ENCODE peak calls at places on chromosomes 2 and 18, in nine cellular contexts. V is glutamatergic neuron; N is CD8-positive, alpha-beta T cell; L is heart right ventricle; D is esophagus squamous epithelium; A is type B pancreatic cell; F is fibroblast of pulmonary artery; O is fibroblast of mammary gland; Y is choroid plexus epithelial cell. E is an unnamed sample.

GRCh38 chr2:97913846-97914245 is 81.9 kb downstream of the TMEM131 start:
- DNase-seq in V (no peak), N (no peak), L (no peak), D (no peak), A (no peak), F (no peak), O (no peak), Y (no peak), E (no peak)

GRCh38 chr2:119683717-119684443 is 4.9 kb downstream of the TMEM177 start:
- DNase-seq in V (peak), N (no peak), L (no peak), D (no peak), A (no peak), F (peak), O (peak), Y (peak), E (no peak)

GRCh38 chr2:71385008-71385407 is 53.4 kb downstream of the ZNF638 start:
- DNase-seq in V (no peak), N (no peak), L (no peak), D (no peak), A (no peak), F (peak), O (peak), Y (peak), E (no peak)

GRCh38 chr2:191848771-191849726 is 2.2 kb upstream of the CAVIN2 start:
- DNase-seq in V (no peak), N (no peak), L (no peak), D (no peak), A (no peak), F (no peak), O (no peak), Y (no peak), E (no peak)

GRCh38 chr2:12883911-12884310 is 167.2 kb downstream of the TRIB2 start:
- DNase-seq in V (no peak), N (no peak), L (no peak), D (no peak), A (no peak), F (peak), O (peak), Y (peak), E (no peak)

GRCh38 chr2:56077352-56077915 is 106.4 kb upstream of the CCDC85A start:
- DNase-seq in V (peak), N (no peak), L (no peak), D (no peak), A (no peak), F (peak), O (peak), Y (peak), E (peak)

GRCh38 chr2:148982282-148982681 is 56.2 kb upstream of the LYPD6B start:
- DNase-seq in V (no peak), N (no peak), L (no peak), D (no peak), A (no peak), F (no peak), O (no peak), Y (no peak), E (no peak)

GRCh38 chr2:40380036-40380435 is 71.9 kb downstream of the SLC8A1 start:
- DNase-seq in V (no peak), N (no peak), L (no peak), D (no peak), A (no peak), F (no peak), O (no peak), Y (no peak), E (no peak)

GRCh38 chr2:69242651-69243051 is 144.4 kb downstream of the GFPT1 start:
- DNase-seq in V (no peak), N (no peak), L (no peak), D (no peak), A (no peak), F (no peak), O (peak), Y (peak), E (no peak)

GRCh38 chr2:239184179-239184578 is 216.6 kb downstream of the HDAC4 start:
- DNase-seq in V (peak), N (no peak), L (no peak), D (no peak), A (no peak), F (no peak), O (no peak), Y (no peak), E (no peak)

GRCh38 chr18:13382683-13382989 is 164.1 kb downstream of the LDLRAD4 start:
- DNase-seq in V (no peak), N (no peak), L (no peak), D (no peak), A (no peak), F (no peak), O (no peak), Y (no peak), E (no peak)

GRCh38 chr2:36058076-36058475 is 297.5 kb upstream of the CRIM1 start:
- DNase-seq in V (no peak), N (no peak), L (no peak), D (no peak), A (no peak), F (no peak), O (no peak), Y (no peak), E (no peak)

GRCh38 chr18:13354414-13354813 is 135.9 kb downstream of the LDLRAD4 start:
- DNase-seq in V (no peak), N (no peak), L (no peak), D (no peak), A (no peak), F (no peak), O (no peak), Y (no peak), E (no peak)

GRCh38 chr2:70122470-70122869 is 35.2 kb downstream of the PCBP1 start:
- DNase-seq in V (no peak), N (no peak), L (no peak), D (no peak), A (no peak), F (no peak), O (no peak), Y (no peak), E (no peak)

GRCh38 chr2:8679827-8680731 is 1.8 kb upstream of the ID2 start:
- DNase-seq in V (no peak), N (no peak), L (peak), D (no peak), A (no peak), F (peak), O (peak), Y (peak), E (peak)

GRCh38 chr2:222582931-222583330 is 73.0 kb downstream of the FARSB start:
- DNase-seq in V (no peak), N (no peak), L (no peak), D (no peak), A (no peak), F (peak), O (peak), Y (peak), E (no peak)

GRCh38 chr2:178514664-178515063 is 34.4 kb downstream of the PLEKHA3 start:
- DNase-seq in V (no peak), N (no peak), L (no peak), D (no peak), A (no peak), F (no peak), O (peak), Y (peak), E (no peak)

GRCh38 chr2:11698009-11698922 is 28.3 kb upstream of the NTSR2 start:
- DNase-seq in V (peak), N (no peak), L (peak), D (no peak), A (no peak), F (peak), O (peak), Y (peak), E (no peak)

GRCh38 chr2:102063948-102064678 is 72.4 kb downstream of the IL1R2 start:
- DNase-seq in V (no peak), N (no peak), L (peak), D (peak), A (no peak), F (peak), O (peak), Y (peak), E (no peak)

GRCh38 chr2:102449370-102449974 is 23.6 kb upstream of the SLC9A4 start:
- DNase-seq in V (peak), N (peak), L (peak), D (no peak), A (no peak), F (peak), O (peak), Y (peak), E (no peak)

GRCh38 chr2:237488901-237489860 is 2.1 kb downstream of the MLPH start:
- DNase-seq in V (no peak), N (no peak), L (peak), D (no peak), A (no peak), F (no peak), O (peak), Y (no peak), E (no peak)

GRCh38 chr2:88735853-88736252 is 44.4 kb downstream of the RPIA start:
- DNase-seq in V (no peak), N (no peak), L (no peak), D (no peak), A (no peak), F (no peak), O (peak), Y (no peak), E (no peak)

GRCh38 chr18:3619222-3619621 is 169.2 kb downstream of the TGIF1 start:
- DNase-seq in V (no peak), N (no peak), L (no peak), D (no peak), A (no peak), F (no peak), O (no peak), Y (no peak), E (no peak)

GRCh38 chr2:33522571-33522970 is 46.1 kb downstream of the RASGRP3 start:
- DNase-seq in V (no peak), N (no peak), L (no peak), D (no peak), A (no peak), F (no peak), O (no peak), Y (no peak), E (no peak)

GRCh38 chr2:31606511-31606910 is 25.8 kb upstream of the SRD5A2 start:
- DNase-seq in V (no peak), N (no peak), L (no peak), D (no peak), A (no peak), F (no peak), O (peak), Y (no peak), E (no peak)

GRCh38 chr18:44130365-44130942 is 550.2 kb upstream of the SETBP1 start:
- DNase-seq in V (peak), N (no peak), L (peak), D (no peak), A (no peak), F (peak), O (peak), Y (peak), E (no peak)

GRCh38 chr2:47070920-47071824 is 83.9 kb downstream of the STPG4 start:
- DNase-seq in V (no peak), N (peak), L (peak), D (no peak), A (no peak), F (peak), O (peak), Y (peak), E (no peak)

GRCh38 chr2:65686928-65687521 is 254.6 kb upstream of the SPRED2 start:
- DNase-seq in V (no peak), N (no peak), L (no peak), D (no peak), A (no peak), F (no peak), O (no peak), Y (no peak), E (no peak)

GRCh38 chr18:292271-292670 is 24.4 kb upstream of the THOC1 start:
- DNase-seq in V (no peak), N (no peak), L (no peak), D (no peak), A (no peak), F (peak), O (peak), Y (peak), E (no peak)

GRCh38 chr2:140353541-140353940 is 1573.4 kb upstream of the NXPH2 start:
- DNase-seq in V (no peak), N (no peak), L (no peak), D (no peak), A (no peak), F (peak), O (peak), Y (peak), E (no peak)

GRCh38 chr18:33440384-33441043 is at the start of gene CCDC178:
- DNase-seq in V (peak), N (no peak), L (no peak), D (no peak), A (peak), F (peak), O (no peak), Y (peak), E (peak)
- TF ChIP-seq CTCF in V (peak), N (no peak), L (peak), D (no peak), A (peak), F (no peak), O (no peak), Y (no peak), E (no peak)

GRCh38 chr18:73979742-73980141 is 167.9 kb downstream of the FBXO15 start:
- DNase-seq in V (no peak), N (no peak), L (no peak), D (no peak), A (no peak), F (peak), O (peak), Y (peak), E (no peak)
- TF ChIP-seq CTCF in V (no peak), N (no peak), L (no peak), D (no peak), A (no peak), F (no peak), O (no peak), Y (no peak), E (no peak)

GRCh38 chr2:23506460-23507266 is 121.7 kb downstream of the KLHL29 start:
- DNase-seq in V (no peak), N (no peak), L (no peak), D (no peak), A (no peak), F (peak), O (no peak), Y (peak), E (no peak)

GRCh38 chr2:23504591-23504990 is 119.6 kb downstream of the KLHL29 start:
- DNase-seq in V (peak), N (no peak), L (no peak), D (no peak), A (no peak), F (no peak), O (no peak), Y (no peak), E (no peak)

GRCh38 chr2:23503682-23504081 is 118.7 kb downstream of the KLHL29 start:
- DNase-seq in V (no peak), N (no peak), L (no peak), D (no peak), A (no peak), F (no peak), O (no peak), Y (no peak), E (no peak)

GRCh38 chr2:23505984-23506380 is 121.0 kb downstream of the KLHL29 start:
- DNase-seq in V (no peak), N (no peak), L (no peak), D (no peak), A (no peak), F (peak), O (peak), Y (no peak), E (no peak)

DNA sequence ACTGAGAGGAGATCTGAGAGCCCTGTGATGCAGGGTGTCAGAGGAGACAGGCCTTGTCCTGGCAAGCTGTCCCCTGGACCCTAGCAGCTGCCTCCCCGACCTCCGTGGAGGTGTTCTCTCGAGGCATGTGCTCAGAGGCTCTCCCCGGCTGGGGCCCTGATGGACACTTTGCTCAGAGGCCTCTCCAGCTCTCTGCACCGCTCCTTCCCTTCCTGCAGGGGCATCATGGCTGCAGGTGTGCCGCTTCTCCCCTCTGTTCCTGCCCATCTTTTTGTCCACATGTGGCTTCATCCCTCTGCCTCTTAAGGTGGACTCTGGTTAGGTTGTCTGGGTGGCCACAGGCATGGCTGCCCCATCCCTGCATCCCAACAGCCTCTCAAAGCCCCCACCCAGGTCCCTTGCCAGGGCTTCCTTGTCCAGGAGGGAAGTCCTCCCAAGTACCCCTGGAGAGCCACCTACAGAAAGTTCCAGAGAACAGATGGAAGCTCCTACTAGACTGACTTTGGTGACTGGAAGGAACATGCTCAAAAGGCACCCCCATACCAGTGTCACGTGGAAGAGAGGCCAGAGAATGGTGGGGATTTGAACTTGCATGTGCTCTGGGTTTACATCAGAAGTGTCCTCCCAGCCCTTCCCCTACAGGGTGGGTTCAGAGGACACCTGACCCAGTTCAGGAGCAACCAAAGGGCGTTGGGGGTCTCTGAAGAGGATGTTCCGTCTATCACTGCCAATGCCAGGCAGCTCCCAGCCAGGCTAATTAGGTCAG is 120.4 kb downstream of the KLHL29 start:
- DNase-seq in V (peak), N (no peak), L (no peak), D (no peak), A (no peak), F (no peak), O (no peak), Y (no peak), E (no peak)
- TF ChIP-seq CTCF in V (no peak), N (no peak), L (no peak), D (no peak), A (no peak), F (peak), O (peak), Y (no peak), E (no peak)

GRCh38 chr2:50859110-50859509 is 172.8 kb downstream of the NRXN1 start:
- DNase-seq in V (no peak), N (no peak), L (no peak), D (no peak), A (no peak), F (no peak), O (no peak), Y (no peak), E (no peak)
- TF ChIP-seq CTCF in V (no peak), N (no peak), L (no peak), D (no peak), A (no peak), F (no peak), O (no peak), Y (no peak), E (no peak)

DNA sequence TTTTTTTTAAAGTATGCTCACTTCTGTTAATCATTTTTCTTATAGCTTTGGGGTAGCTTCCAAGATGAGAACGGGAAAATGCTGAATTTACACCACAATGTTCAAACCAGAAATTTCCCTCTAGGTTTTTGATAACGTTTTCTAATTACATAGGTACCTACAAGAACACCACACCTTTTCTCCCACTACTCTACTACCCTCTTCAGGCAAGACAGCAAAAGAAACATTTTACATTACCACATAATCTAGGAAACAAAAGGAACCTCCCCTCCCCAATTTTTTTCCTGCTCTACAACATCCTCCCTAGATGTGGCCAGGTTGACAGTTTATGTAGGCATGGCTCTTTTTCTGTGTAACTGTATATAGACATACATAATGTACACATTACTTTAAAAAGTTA is 32.4 kb downstream of the NDUFAF7 start:
- DNase-seq in V (no peak), N (no peak), L (no peak), D (no peak), A (no peak), F (no peak), O (no peak), Y (no peak), E (no peak)
- TF ChIP-seq CTCF in V (no peak), N (no peak), L (no peak), D (no peak), A (no peak), F (no peak), O (no peak), Y (no peak), E (no peak)

GRCh38 chr2:43464546-43464945 is 131.3 kb downstream of the THADA start:
- DNase-seq in V (no peak), N (no peak), L (no peak), D (no peak), A (no peak), F (peak), O (peak), Y (peak), E (no peak)
- TF ChIP-seq CTCF in V (no peak), N (no peak), L (no peak), D (no peak), A (no peak), F (no peak), O (no peak), Y (peak), E (no peak)

DNA sequence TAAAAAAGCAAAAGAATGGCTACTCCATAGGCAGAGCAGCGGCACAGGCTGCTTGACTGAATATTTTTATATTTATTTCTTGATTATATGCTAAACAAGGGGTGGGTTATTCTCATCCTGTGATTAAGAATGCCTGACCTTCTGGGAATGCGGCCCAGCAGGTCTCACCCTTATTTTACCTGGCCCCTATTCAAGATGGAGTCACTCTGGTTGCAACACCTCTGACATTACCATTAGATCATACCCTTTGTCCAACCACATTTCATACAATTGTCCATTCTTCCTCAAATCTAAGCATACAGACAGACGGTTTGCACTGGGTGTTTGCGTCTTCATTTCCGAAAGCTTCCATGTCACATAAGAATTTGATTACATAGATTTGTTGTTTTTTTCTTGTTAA is 168.2 kb downstream of the GALNT1 start:
- DNase-seq in V (no peak), N (no peak), L (no peak), D (no peak), A (no peak), F (no peak), O (peak), Y (no peak), E (no peak)
- TF ChIP-seq CTCF in V (no peak), N (no peak), L (no peak), D (no peak), A (no peak), F (no peak), O (no peak), Y (no peak), E (no peak)